ENCODE peak calls at places on chromosome 1, in nine cellular contexts. One of them, this sample, is unnamed.

GRCh38 chr1:7975212-7975865 is 13.8 kb downstream of the PARK7 start:
- DNase-seq in lower leg skin: peak
- DNase-seq in IMR-90: peak
- DNase-seq in A549: peak
- DNase-seq in psoas muscle: peak
- DNase-seq in mucosa of descending colon: no peak
- DNase-seq in CD8-positive, alpha-beta T cell: no peak
- DNase-seq in foreskin fibroblast: peak
- DNase-seq in PC-9: peak
- DNase-seq in this sample: peak

GRCh38 chr1:35120458-35121133 is 41.4 kb downstream of the ZMYM1 start:
- DNase-seq in lower leg skin: no peak
- DNase-seq in IMR-90: peak
- DNase-seq in A549: no peak
- DNase-seq in psoas muscle: no peak
- DNase-seq in mucosa of descending colon: no peak
- DNase-seq in CD8-positive, alpha-beta T cell: no peak
- DNase-seq in foreskin fibroblast: peak
- DNase-seq in PC-9: no peak
- DNase-seq in this sample: no peak

GRCh38 chr1:154791292-154792278 is 78.5 kb downstream of the KCNN3 start:
- DNase-seq in lower leg skin: no peak
- DNase-seq in IMR-90: peak
- DNase-seq in A549: no peak
- DNase-seq in psoas muscle: peak
- DNase-seq in mucosa of descending colon: peak
- DNase-seq in CD8-positive, alpha-beta T cell: peak
- DNase-seq in foreskin fibroblast: peak
- DNase-seq in PC-9: no peak
- DNase-seq in this sample: no peak

GRCh38 chr1:200172311-200172710 is 144.8 kb downstream of the NR5A2 start:
- DNase-seq in lower leg skin: no peak
- DNase-seq in IMR-90: peak
- DNase-seq in A549: no peak
- DNase-seq in psoas muscle: no peak
- DNase-seq in mucosa of descending colon: no peak
- DNase-seq in CD8-positive, alpha-beta T cell: no peak
- DNase-seq in foreskin fibroblast: peak
- DNase-seq in PC-9: no peak
- DNase-seq in this sample: no peak

GRCh38 chr1:15895233-15895632 is 47.7 kb downstream of the SPEN start:
- DNase-seq in lower leg skin: no peak
- DNase-seq in IMR-90: no peak
- DNase-seq in A549: no peak
- DNase-seq in psoas muscle: no peak
- DNase-seq in mucosa of descending colon: no peak
- DNase-seq in CD8-positive, alpha-beta T cell: no peak
- DNase-seq in foreskin fibroblast: no peak
- DNase-seq in PC-9: no peak
- DNase-seq in this sample: no peak

GRCh38 chr1:11537854-11538591 is 59.1 kb downstream of the DISP3 start:
- DNase-seq in lower leg skin: no peak
- DNase-seq in IMR-90: no peak
- DNase-seq in A549: no peak
- DNase-seq in psoas muscle: no peak
- DNase-seq in mucosa of descending colon: no peak
- DNase-seq in CD8-positive, alpha-beta T cell: no peak
- DNase-seq in foreskin fibroblast: no peak
- DNase-seq in PC-9: no peak
- DNase-seq in this sample: no peak

GRCh38 chr1:99657213-99658030 is 11.5 kb downstream of the PALMD start:
- DNase-seq in lower leg skin: no peak
- DNase-seq in IMR-90: no peak
- DNase-seq in A549: no peak
- DNase-seq in psoas muscle: no peak
- DNase-seq in mucosa of descending colon: no peak
- DNase-seq in CD8-positive, alpha-beta T cell: no peak
- DNase-seq in foreskin fibroblast: no peak
- DNase-seq in PC-9: no peak
- DNase-seq in this sample: no peak

GRCh38 chr1:230155021-230155420 is 88.0 kb downstream of the GALNT2 start:
- DNase-seq in lower leg skin: no peak
- DNase-seq in IMR-90: no peak
- DNase-seq in A549: no peak
- DNase-seq in psoas muscle: no peak
- DNase-seq in mucosa of descending colon: no peak
- DNase-seq in CD8-positive, alpha-beta T cell: no peak
- DNase-seq in foreskin fibroblast: no peak
- DNase-seq in PC-9: no peak
- DNase-seq in this sample: no peak

GRCh38 chr1:99590578-99591209 is 55.2 kb upstream of the PALMD start:
- DNase-seq in lower leg skin: no peak
- DNase-seq in IMR-90: peak
- DNase-seq in A549: peak
- DNase-seq in psoas muscle: peak
- DNase-seq in mucosa of descending colon: no peak
- DNase-seq in CD8-positive, alpha-beta T cell: no peak
- DNase-seq in foreskin fibroblast: peak
- DNase-seq in PC-9: no peak
- DNase-seq in this sample: peak

GRCh38 chr1:231986631-231987291 is 360.2 kb downstream of the DISC1 start:
- DNase-seq in lower leg skin: peak
- DNase-seq in IMR-90: peak
- DNase-seq in A549: no peak
- DNase-seq in psoas muscle: no peak
- DNase-seq in mucosa of descending colon: no peak
- DNase-seq in CD8-positive, alpha-beta T cell: no peak
- DNase-seq in foreskin fibroblast: peak
- DNase-seq in PC-9: no peak
- DNase-seq in this sample: no peak

GRCh38 chr1:16980473-16981268 is at the start of gene MFAP2:
- DNase-seq in lower leg skin: no peak
- DNase-seq in IMR-90: no peak
- DNase-seq in A549: no peak
- DNase-seq in psoas muscle: peak
- DNase-seq in mucosa of descending colon: no peak
- DNase-seq in CD8-positive, alpha-beta T cell: no peak
- DNase-seq in foreskin fibroblast: peak
- DNase-seq in PC-9: no peak
- DNase-seq in this sample: no peak

GRCh38 chr1:64295566-64295965 is 92.1 kb downstream of the UBE2U start:
- DNase-seq in lower leg skin: no peak
- DNase-seq in IMR-90: peak
- DNase-seq in A549: no peak
- DNase-seq in psoas muscle: no peak
- DNase-seq in mucosa of descending colon: no peak
- DNase-seq in CD8-positive, alpha-beta T cell: no peak
- DNase-seq in foreskin fibroblast: peak
- DNase-seq in PC-9: no peak
- DNase-seq in this sample: no peak

GRCh38 chr1:222665964-222666363 is 46.3 kb downstream of the AIDA start:
- DNase-seq in lower leg skin: no peak
- DNase-seq in IMR-90: peak
- DNase-seq in A549: no peak
- DNase-seq in psoas muscle: no peak
- DNase-seq in mucosa of descending colon: no peak
- DNase-seq in CD8-positive, alpha-beta T cell: no peak
- DNase-seq in foreskin fibroblast: peak
- DNase-seq in PC-9: no peak
- DNase-seq in this sample: no peak

GRCh38 chr1:234619794-234620247 is 9.8 kb upstream of the IRF2BP2 start:
- DNase-seq in lower leg skin: no peak
- DNase-seq in IMR-90: no peak
- DNase-seq in A549: peak
- DNase-seq in psoas muscle: no peak
- DNase-seq in mucosa of descending colon: no peak
- DNase-seq in CD8-positive, alpha-beta T cell: no peak
- DNase-seq in foreskin fibroblast: no peak
- DNase-seq in PC-9: no peak
- DNase-seq in this sample: no peak

GRCh38 chr1:63027176-63027575 is 243.2 kb downstream of the ATG4C start:
- DNase-seq in lower leg skin: no peak
- DNase-seq in IMR-90: no peak
- DNase-seq in A549: no peak
- DNase-seq in psoas muscle: no peak
- DNase-seq in mucosa of descending colon: no peak
- DNase-seq in CD8-positive, alpha-beta T cell: no peak
- DNase-seq in foreskin fibroblast: no peak
- DNase-seq in PC-9: no peak
- DNase-seq in this sample: no peak

GRCh38 chr1:78176448-78176847 is 130.7 kb downstream of the GIPC2 start:
- DNase-seq in lower leg skin: peak
- DNase-seq in IMR-90: peak
- DNase-seq in A549: no peak
- DNase-seq in psoas muscle: no peak
- DNase-seq in mucosa of descending colon: no peak
- DNase-seq in CD8-positive, alpha-beta T cell: no peak
- DNase-seq in foreskin fibroblast: peak
- DNase-seq in PC-9: no peak
- DNase-seq in this sample: peak

GRCh38 chr1:94864821-94865220 is 44.7 kb downstream of the SLC44A3 start:
- DNase-seq in lower leg skin: peak
- DNase-seq in IMR-90: peak
- DNase-seq in A549: peak
- DNase-seq in psoas muscle: no peak
- DNase-seq in mucosa of descending colon: no peak
- DNase-seq in CD8-positive, alpha-beta T cell: no peak
- DNase-seq in foreskin fibroblast: no peak
- DNase-seq in PC-9: peak
- DNase-seq in this sample: no peak

GRCh38 chr1:150798509-150798908 is 9.6 kb downstream of the CTSK start:
- DNase-seq in lower leg skin: no peak
- DNase-seq in IMR-90: peak
- DNase-seq in A549: no peak
- DNase-seq in psoas muscle: no peak
- DNase-seq in mucosa of descending colon: no peak
- DNase-seq in CD8-positive, alpha-beta T cell: no peak
- DNase-seq in foreskin fibroblast: peak
- DNase-seq in PC-9: no peak
- DNase-seq in this sample: no peak

GRCh38 chr1:9731051-9731537 is 79.6 kb downstream of the PIK3CD start:
- DNase-seq in lower leg skin: no peak
- DNase-seq in IMR-90: no peak
- DNase-seq in A549: no peak
- DNase-seq in psoas muscle: no peak
- DNase-seq in mucosa of descending colon: no peak
- DNase-seq in CD8-positive, alpha-beta T cell: no peak
- DNase-seq in foreskin fibroblast: no peak
- DNase-seq in PC-9: no peak
- DNase-seq in this sample: no peak

GRCh38 chr1:53948291-53948690 is 2.1 kb downstream of the LRRC42 start:
- DNase-seq in lower leg skin: no peak
- DNase-seq in IMR-90: no peak
- DNase-seq in A549: no peak
- DNase-seq in psoas muscle: no peak
- DNase-seq in mucosa of descending colon: no peak
- DNase-seq in CD8-positive, alpha-beta T cell: no peak
- DNase-seq in foreskin fibroblast: peak
- DNase-seq in PC-9: no peak
- DNase-seq in this sample: no peak

GRCh38 chr1:53946252-53947171 is at the start of gene LRRC42:
- DNase-seq in lower leg skin: peak
- DNase-seq in IMR-90: no peak
- DNase-seq in A549: no peak
- DNase-seq in psoas muscle: no peak
- DNase-seq in mucosa of descending colon: no peak
- DNase-seq in CD8-positive, alpha-beta T cell: no peak
- DNase-seq in foreskin fibroblast: no peak
- DNase-seq in PC-9: no peak
- DNase-seq in this sample: no peak

GRCh38 chr1:53945433-53946251 is at the start of gene IFT25:
- DNase-seq in lower leg skin: peak
- DNase-seq in IMR-90: peak
- DNase-seq in A549: peak
- DNase-seq in psoas muscle: peak
- DNase-seq in mucosa of descending colon: peak
- DNase-seq in CD8-positive, alpha-beta T cell: peak
- DNase-seq in foreskin fibroblast: peak
- DNase-seq in PC-9: peak
- DNase-seq in this sample: peak

GRCh38 chr1:53949023-53949611 is 3.0 kb downstream of the LRRC42 start:
- DNase-seq in lower leg skin: no peak
- DNase-seq in IMR-90: peak
- DNase-seq in A549: peak
- DNase-seq in psoas muscle: no peak
- DNase-seq in mucosa of descending colon: no peak
- DNase-seq in CD8-positive, alpha-beta T cell: no peak
- DNase-seq in foreskin fibroblast: peak
- DNase-seq in PC-9: no peak
- DNase-seq in this sample: no peak

GRCh38 chr1:53947172-53947835 is 1.2 kb downstream of the LRRC42 start:
- DNase-seq in lower leg skin: no peak
- DNase-seq in IMR-90: no peak
- DNase-seq in A549: no peak
- DNase-seq in psoas muscle: no peak
- DNase-seq in mucosa of descending colon: no peak
- DNase-seq in CD8-positive, alpha-beta T cell: no peak
- DNase-seq in foreskin fibroblast: peak
- DNase-seq in PC-9: no peak
- DNase-seq in this sample: no peak
- H3K4me3 ChIP-seq in lower leg skin: no peak
- H3K4me3 ChIP-seq in IMR-90: peak
- H3K4me3 ChIP-seq in A549: peak
- H3K4me3 ChIP-seq in psoas muscle: peak
- H3K4me3 ChIP-seq in mucosa of descending colon: no peak
- H3K4me3 ChIP-seq in CD8-positive, alpha-beta T cell: peak
- H3K4me3 ChIP-seq in foreskin fibroblast: peak
- H3K4me3 ChIP-seq in PC-9: peak
- H3K4me3 ChIP-seq in this sample: peak

GRCh38 chr1:110390096-110390495 is 730 bp downstream of the SLC16A4 start:
- DNase-seq in lower leg skin: no peak
- DNase-seq in IMR-90: peak
- DNase-seq in A549: peak
- DNase-seq in psoas muscle: peak
- DNase-seq in mucosa of descending colon: no peak
- DNase-seq in CD8-positive, alpha-beta T cell: no peak
- DNase-seq in foreskin fibroblast: peak
- DNase-seq in PC-9: no peak
- DNase-seq in this sample: no peak
- TF ChIP-seq CTCF in lower leg skin: no peak
- TF ChIP-seq CTCF in IMR-90: peak
- TF ChIP-seq CTCF in A549: no peak
- TF ChIP-seq CTCF in psoas muscle: no peak
- TF ChIP-seq CTCF in mucosa of descending colon: no peak
- TF ChIP-seq CTCF in CD8-positive, alpha-beta T cell: no peak
- TF ChIP-seq CTCF in foreskin fibroblast: peak
- TF ChIP-seq CTCF in PC-9: no peak
- TF ChIP-seq CTCF in this sample: no peak

GRCh38 chr1:41482001-41482765 is 2.3 kb downstream of the EDN2 start:
- DNase-seq in lower leg skin: peak
- DNase-seq in IMR-90: no peak
- DNase-seq in A549: no peak
- DNase-seq in psoas muscle: no peak
- DNase-seq in mucosa of descending colon: peak
- DNase-seq in CD8-positive, alpha-beta T cell: no peak
- DNase-seq in foreskin fibroblast: no peak
- DNase-seq in PC-9: no peak
- DNase-seq in this sample: no peak
- H3K4me3 ChIP-seq in lower leg skin: no peak
- H3K4me3 ChIP-seq in IMR-90: no peak
- H3K4me3 ChIP-seq in A549: no peak
- H3K4me3 ChIP-seq in psoas muscle: no peak
- H3K4me3 ChIP-seq in mucosa of descending colon: no peak
- H3K4me3 ChIP-seq in CD8-positive, alpha-beta T cell: no peak
- H3K4me3 ChIP-seq in foreskin fibroblast: no peak
- H3K4me3 ChIP-seq in PC-9: no peak
- H3K4me3 ChIP-seq in this sample: no peak

GRCh38 chr1:59999746-60000145 is 73.2 kb upstream of the CYP2J2 start:
- DNase-seq in lower leg skin: no peak
- DNase-seq in IMR-90: no peak
- DNase-seq in A549: no peak
- DNase-seq in psoas muscle: no peak
- DNase-seq in mucosa of descending colon: no peak
- DNase-seq in CD8-positive, alpha-beta T cell: no peak
- DNase-seq in foreskin fibroblast: no peak
- DNase-seq in PC-9: no peak
- DNase-seq in this sample: no peak
- TF ChIP-seq CTCF in lower leg skin: no peak
- TF ChIP-seq CTCF in IMR-90: no peak
- TF ChIP-seq CTCF in A549: no peak
- TF ChIP-seq CTCF in psoas muscle: no peak
- TF ChIP-seq CTCF in mucosa of descending colon: no peak
- TF ChIP-seq CTCF in CD8-positive, alpha-beta T cell: no peak
- TF ChIP-seq CTCF in foreskin fibroblast: no peak
- TF ChIP-seq CTCF in PC-9: no peak
- TF ChIP-seq CTCF in this sample: no peak